ENCODE peak calls at places on chromosomes 4 and X, in six cellular contexts. X, V, L, I, E and B are unnamed samples.

GRCh38 chrX:2828404-2829065 is at the start of gene GYG2:
- DNase-seq in X (no peak), V (no peak), L (no peak), I (no peak), E (no peak), B (no peak)

GRCh38 chr4:150145090-150145949 is 67.1 kb downstream of the DCLK2 start:
- DNase-seq in X (no peak), V (no peak), L (no peak), I (no peak), E (no peak), B (no peak)

GRCh38 chrX:68684291-68684918 is 36.9 kb downstream of the STARD8 start:
- DNase-seq in X (peak), V (peak), L (no peak), I (no peak), E (no peak), B (no peak)

GRCh38 chrX:2549874-2550273 is 49.1 kb upstream of the DHRSX start:
- DNase-seq in X (no peak), V (no peak), L (no peak), I (peak), E (no peak), B (no peak)

GRCh38 chr4:2457481-2458295 is 11.2 kb upstream of the RNF4 start:
- DNase-seq in X (no peak), V (peak), L (no peak), I (no peak), E (no peak), B (no peak)

GRCh38 chr4:128846063-128846462 is 36.6 kb downstream of the JADE1 start:
- DNase-seq in X (no peak), V (no peak), L (no peak), I (peak), E (peak), B (no peak)

GRCh38 chr4:168604496-168605373 is 107.9 kb downstream of the PALLD start:
- DNase-seq in X (no peak), V (no peak), L (no peak), I (no peak), E (no peak), B (peak)

GRCh38 chr4:73448448-73449203 is 12.6 kb downstream of the AFP start:
- DNase-seq in X (no peak), V (no peak), L (no peak), I (no peak), E (no peak), B (no peak)

GRCh38 chr4:60718874-60719273 is 481.3 kb upstream of the ADGRL3 start:
- DNase-seq in X (no peak), V (no peak), L (no peak), I (no peak), E (no peak), B (no peak)